ENCODE peak calls at places on chromosomes 12 and 14, in five cellular contexts. O is endothelial cell, B is ovary, U is NCI-H1092 treated with DMSO at 0.1 percent for 48 hours, Q is NCI-H460. K is an unnamed sample.

GRCh38 chr14:90678420-90678819 is 137.8 kb downstream of the TTC7B start:
- DNase-seq in O (no peak), B (no peak), U (no peak), Q (no peak), K (no peak)

GRCh38 chr14:34496679-34497513 is 34.9 kb upstream of the SPTSSA start:
- DNase-seq in O (peak; percentile 8), B (peak; percentile 90), U (no peak), Q (peak; percentile 98), K (peak; percentile 92)

GRCh38 chr12:132523576-132524331 is 33.8 kb downstream of the FBRSL1 start:
- DNase-seq in O (peak; percentile 80), B (peak; percentile 38), U (peak; percentile 20), Q (peak; percentile 54), K (peak; percentile 2)

GRCh38 chr14:65832431-65833253 is 420.1 kb downstream of the FUT8 start:
- DNase-seq in O (peak; percentile 11), B (no peak), U (peak; percentile 23), Q (no peak), K (no peak)

GRCh38 chr12:3453947-3454675 is 36.9 kb upstream of the PRMT8 start:
- DNase-seq in O (no peak), B (no peak), U (no peak), Q (no peak), K (peak; percentile 17)

GRCh38 chr12:72270246-72270645 is 1.9 kb upstream of the TRHDE start:
- DNase-seq in O (no peak), B (no peak), U (no peak), Q (no peak), K (no peak)

GRCh38 chr12:30696486-30696885 is 817 bp upstream of the IPO8 start:
- DNase-seq in O (peak; percentile 20), B (no peak), U (no peak), Q (no peak), K (no peak)

GRCh38 chr12:16086462-16086861 is 175.3 kb downstream of the DERA start:
- DNase-seq in O (no peak), B (no peak), U (no peak), Q (no peak), K (no peak)

GRCh38 chr12:79548525-79548924 is 142.2 kb downstream of the PAWR start:
- DNase-seq in O (no peak), B (no peak), U (no peak), Q (no peak), K (no peak)

GRCh38 chr14:101616202-101616601 is 54.9 kb downstream of the DIO3 start:
- DNase-seq in O (no peak), B (no peak), U (no peak), Q (no peak), K (no peak)

GRCh38 chr12:65074932-65075331 is 46.2 kb downstream of the WIF1 start:
- DNase-seq in O (no peak), B (no peak), U (no peak), Q (no peak), K (no peak)

GRCh38 chr12:60872219-60872618 is 1276.4 kb downstream of the SLC16A7 start:
- DNase-seq in O (no peak), B (no peak), U (no peak), Q (no peak), K (no peak)

GRCh38 chr12:115973968-115974765 is 303.3 kb downstream of the MED13L start:
- DNase-seq in O (no peak), B (no peak), U (no peak), Q (no peak), K (no peak)

GRCh38 chr14:90599748-90600507 is 203.1 kb downstream of the CALM1 start:
- DNase-seq in O (no peak), B (no peak), U (peak; percentile 5), Q (no peak), K (no peak)

GRCh38 chr12:127509066-127509778 is 757.7 kb upstream of the TMEM132C start:
- DNase-seq in O (no peak), B (no peak), U (no peak), Q (no peak), K (peak; percentile 39)

GRCh38 chr14:46999661-47000060 is 348.1 kb upstream of the RPL10L start:
- DNase-seq in O (no peak), B (no peak), U (no peak), Q (no peak), K (no peak)

GRCh38 chr12:98228619-98229538 is 286.5 kb upstream of the TMPO start:
- DNase-seq in O (no peak), B (no peak), U (peak; percentile 37), Q (no peak), K (no peak)

GRCh38 chr12:92845320-92845719 is 83.8 kb downstream of the EEA1 start:
- DNase-seq in O (no peak), B (no peak), U (no peak), Q (no peak), K (no peak)

GRCh38 chr14:106879241-106879640 is 1352.9 kb downstream of the TMEM121 start:
- DNase-seq in O (no peak), B (peak; percentile 46), U (no peak), Q (peak; percentile 47), K (no peak)

GRCh38 chr12:112214064-112214463 is 88.7 kb downstream of the TRAFD1 start:
- DNase-seq in O (no peak), B (no peak), U (no peak), Q (no peak), K (no peak)

K was measured in GM04503.